ENCODE peak calls at places on chromosome 16, in ten cellular contexts. X is stimulated activated CD4-positive, alpha-beta T cell treated with anti-CD3 and anti-CD28 coated beads, TNF-alpha, amount 100 ng/mL, for 24 hours; D is activated naive CD8-positive, alpha-beta T cell treated with anti-CD3 and anti-CD28 coated beads for 36 hours; S is effector CD4-positive, alpha-beta T cell; K is retina; P is cardiac muscle cell; F is GM13976; Q is activated CD8-positive, alpha-beta memory T cell treated with anti-CD3 and anti-CD28 coated beads for 4 hours; W is LoVo; O is GOT3. Y is an unnamed sample.

GRCh38 chr16:69500496-69500895 is 65.3 kb upstream of the NFAT5 start:
- DNase-seq in X (no peak), F (no peak), P (no peak), K (no peak), D (no peak), S (no peak), W (no peak), O (no peak), Q (no peak), Y (no peak)

GRCh38 chr16:77657016-77657415 is 65.3 kb upstream of the NUDT7 start:
- DNase-seq in X (no peak), W (no peak), P (peak), O (no peak), Q (no peak), F (no peak), D (no peak), K (no peak), S (no peak), Y (no peak)

GRCh38 chr16:81608515-81609209 is 164.1 kb downstream of the CMIP start:
- DNase-seq in F (peak), K (no peak), X (no peak), W (no peak), Q (no peak), P (peak), D (no peak), S (no peak), O (no peak), Y (no peak)

GRCh38 chr16:89974860-89975259 is 26.3 kb downstream of the DEF8 start:
- DNase-seq in S (no peak), P (no peak), O (no peak), X (no peak), F (no peak), W (no peak), D (no peak), Q (no peak), K (no peak), Y (no peak)

GRCh38 chr16:53768593-53768992 is 64.6 kb downstream of the FTO start:
- DNase-seq in W (peak), X (no peak), P (peak), Q (no peak), D (no peak), O (no peak), F (no peak), K (no peak), S (no peak), Y (peak)

GRCh38 chr16:17070882-17071592 is 399.7 kb downstream of the XYLT1 start:
- DNase-seq in S (peak), P (no peak), K (peak), D (peak), O (no peak), F (peak), W (no peak), Q (peak), X (peak), Y (no peak)

GRCh38 chr16:79598341-79599181 is 2.0 kb downstream of the MAF start:
- DNase-seq in F (peak), D (no peak), Q (no peak), O (no peak), P (peak), W (no peak), K (peak), X (no peak), S (peak), Y (no peak)

GRCh38 chr16:1043831-1044514 is 28.6 kb upstream of the SSTR5 start:
- DNase-seq in K (no peak), S (no peak), X (no peak), Q (no peak), D (no peak), P (no peak), O (no peak), W (no peak), F (no peak), Y (no peak)

GRCh38 chr16:50165473-50165872 is 12.4 kb downstream of the TENT4B start:
- DNase-seq in F (no peak), K (no peak), Q (no peak), S (no peak), X (no peak), O (no peak), W (no peak), D (no peak), P (no peak), Y (no peak)

GRCh38 chr16:23650674-23651073 is 9.4 kb downstream of the DCTN5 start:
- DNase-seq in X (no peak), O (no peak), K (no peak), Q (no peak), P (no peak), W (no peak), D (no peak), F (no peak), S (no peak), Y (no peak)

GRCh38 chr16:13453325-13453724 is 466.6 kb upstream of the ERCC4 start:
- DNase-seq in F (no peak), X (no peak), D (no peak), P (no peak), Q (no peak), O (no peak), W (no peak), S (no peak), K (no peak), Y (no peak)

GRCh38 chr16:19781196-19781595 is 63.1 kb downstream of the IQCK start:
- DNase-seq in X (no peak), Q (no peak), P (peak), D (no peak), O (no peak), W (no peak), S (no peak), F (no peak), K (no peak), Y (no peak)

GRCh38 chr16:89918453-89919347 is at the start of gene MC1R:
- DNase-seq in S (no peak), K (peak), D (peak), W (no peak), P (peak), F (peak), O (no peak), Q (no peak), X (no peak), Y (no peak)

GRCh38 chr16:66247516-66248089 is 118.9 kb upstream of the CDH5 start:
- DNase-seq in S (no peak), X (no peak), P (peak), K (no peak), W (no peak), O (no peak), D (no peak), Q (no peak), F (no peak), Y (no peak)

GRCh38 chr16:84232969-84233368 is 6.8 kb downstream of the KCNG4 start:
- DNase-seq in F (no peak), X (no peak), K (no peak), O (no peak), S (no peak), Q (no peak), D (no peak), W (no peak), P (no peak), Y (no peak)